ENCODE peak calls at places on chromosomes 5 and 9, in five cellular contexts. One of them, this sample, is unnamed. For H3K27me3, the result is how much of the 10 kb centered on the place peaks cover.

GRCh38 chr5:84382363-84383295 is 2.1 kb downstream of the EDIL3 start:
- DNase-seq in H9: peak
- DNase-seq in brain microvascular endothelial cell: peak
- DNase-seq in adrenal gland: no peak
- DNase-seq in CD4-positive, alpha-beta T cell: no peak
- DNase-seq in this sample: peak

GRCh38 chr5:115815693-115816225 is 700 bp downstream of the CDO1 start:
- DNase-seq in adrenal gland: no peak
- DNase-seq in brain microvascular endothelial cell: no peak
- DNase-seq in H9: peak
- DNase-seq in CD4-positive, alpha-beta T cell: no peak
- DNase-seq in this sample: no peak

GRCh38 chr9:112925058-112925641 is 34.5 kb upstream of the SLC46A2 start:
- DNase-seq in H9: peak
- DNase-seq in adrenal gland: no peak
- DNase-seq in CD4-positive, alpha-beta T cell: no peak
- DNase-seq in brain microvascular endothelial cell: peak
- DNase-seq in this sample: no peak

GRCh38 chr5:80237243-80237642 is 18.6 kb downstream of the SERINC5 start:
- DNase-seq in CD4-positive, alpha-beta T cell: no peak
- DNase-seq in adrenal gland: no peak
- DNase-seq in H9: no peak
- DNase-seq in brain microvascular endothelial cell: no peak
- DNase-seq in this sample: no peak

GRCh38 chr9:126070071-126070470 is 256.6 kb upstream of the MVB12B start:
- DNase-seq in CD4-positive, alpha-beta T cell: no peak
- DNase-seq in H9: no peak
- DNase-seq in adrenal gland: no peak
- DNase-seq in brain microvascular endothelial cell: no peak
- DNase-seq in this sample: no peak

GRCh38 chr9:135244271-135244691 is 156.8 kb downstream of the OLFM1 start:
- DNase-seq in CD4-positive, alpha-beta T cell: no peak
- DNase-seq in adrenal gland: no peak
- DNase-seq in H9: no peak
- DNase-seq in brain microvascular endothelial cell: no peak
- DNase-seq in this sample: peak

GRCh38 chr9:95447660-95448420 is 68.9 kb downstream of the PTCH1 start:
- DNase-seq in adrenal gland: no peak
- DNase-seq in H9: peak
- DNase-seq in CD4-positive, alpha-beta T cell: no peak
- DNase-seq in brain microvascular endothelial cell: no peak
- DNase-seq in this sample: no peak

GRCh38 chr9:113929634-113930092 is 53.6 kb downstream of the ZNF618 start:
- DNase-seq in H9: no peak
- DNase-seq in adrenal gland: no peak
- DNase-seq in CD4-positive, alpha-beta T cell: no peak
- DNase-seq in brain microvascular endothelial cell: peak
- DNase-seq in this sample: no peak

GRCh38 chr9:131420913-131421312 is 27.0 kb downstream of the PRRC2B start:
- DNase-seq in CD4-positive, alpha-beta T cell: no peak
- DNase-seq in adrenal gland: peak
- DNase-seq in H9: no peak
- DNase-seq in brain microvascular endothelial cell: no peak
- DNase-seq in this sample: no peak

GRCh38 chr9:127706836-127707241 is at the start of gene CFAP157:
- DNase-seq in adrenal gland: no peak
- DNase-seq in H9: peak
- DNase-seq in brain microvascular endothelial cell: no peak
- DNase-seq in CD4-positive, alpha-beta T cell: no peak
- DNase-seq in this sample: no peak

GRCh38 chr5:180802325-180803180 is at the start of gene MGAT1:
- DNase-seq in adrenal gland: peak
- DNase-seq in CD4-positive, alpha-beta T cell: peak
- DNase-seq in H9: peak
- DNase-seq in brain microvascular endothelial cell: peak
- DNase-seq in this sample: peak

GRCh38 chr5:16885635-16886365 is 50.3 kb downstream of the MYO10 start:
- DNase-seq in CD4-positive, alpha-beta T cell: no peak
- DNase-seq in adrenal gland: no peak
- DNase-seq in H9: no peak
- DNase-seq in brain microvascular endothelial cell: no peak
- DNase-seq in this sample: no peak

GRCh38 chr5:1526151-1526631 is 2.4 kb upstream of the LPCAT1 start:
- DNase-seq in brain microvascular endothelial cell: no peak
- DNase-seq in H9: no peak
- DNase-seq in adrenal gland: peak
- DNase-seq in CD4-positive, alpha-beta T cell: no peak
- DNase-seq in this sample: peak

GRCh38 chr5:78927657-78928282 is 57.3 kb downstream of the ARSB start:
- DNase-seq in adrenal gland: no peak
- DNase-seq in H9: peak
- DNase-seq in brain microvascular endothelial cell: peak
- DNase-seq in CD4-positive, alpha-beta T cell: no peak
- DNase-seq in this sample: no peak

GRCh38 chr5:63822633-63823032 is 139.6 kb downstream of the HTR1A start:
- DNase-seq in adrenal gland: no peak
- DNase-seq in brain microvascular endothelial cell: no peak
- DNase-seq in CD4-positive, alpha-beta T cell: no peak
- DNase-seq in H9: no peak
- DNase-seq in this sample: no peak

GRCh38 chr5:156409834-156410233 is 82.9 kb downstream of the SGCD start:
- DNase-seq in CD4-positive, alpha-beta T cell: no peak
- DNase-seq in adrenal gland: no peak
- DNase-seq in H9: no peak
- DNase-seq in brain microvascular endothelial cell: no peak
- DNase-seq in this sample: no peak

GRCh38 chr5:131393498-131393968 is 129.7 kb downstream of the CDC42SE2 start:
- DNase-seq in adrenal gland: no peak
- DNase-seq in brain microvascular endothelial cell: no peak
- DNase-seq in H9: no peak
- DNase-seq in CD4-positive, alpha-beta T cell: no peak
- DNase-seq in this sample: no peak

GRCh38 chr5:39661026-39661779 is 236.4 kb upstream of the DAB2 start:
- DNase-seq in H9: no peak
- DNase-seq in brain microvascular endothelial cell: peak
- DNase-seq in adrenal gland: no peak
- DNase-seq in CD4-positive, alpha-beta T cell: no peak
- DNase-seq in this sample: no peak

GRCh38 chr9:106575903-106576755 is 286.8 kb upstream of the ZNF462 start:
- DNase-seq in CD4-positive, alpha-beta T cell: no peak
- DNase-seq in brain microvascular endothelial cell: no peak
- DNase-seq in H9: no peak
- DNase-seq in adrenal gland: no peak
- DNase-seq in this sample: no peak

GRCh38 chr9:78130004-78130403 is 98.4 kb upstream of the GNAQ start:
- DNase-seq in CD4-positive, alpha-beta T cell: no peak
- DNase-seq in adrenal gland: no peak
- DNase-seq in brain microvascular endothelial cell: peak
- DNase-seq in H9: peak
- DNase-seq in this sample: peak

GRCh38 chr9:133235549-133236222 is 26.6 kb upstream of the OBP2B start:
- DNase-seq in adrenal gland: no peak
- DNase-seq in CD4-positive, alpha-beta T cell: no peak
- DNase-seq in brain microvascular endothelial cell: no peak
- DNase-seq in H9: no peak
- DNase-seq in this sample: no peak

GRCh38 chr9:69532359-69532758 is 139.8 kb downstream of the APBA1 start:
- DNase-seq in H9: no peak
- DNase-seq in CD4-positive, alpha-beta T cell: no peak
- DNase-seq in brain microvascular endothelial cell: no peak
- DNase-seq in adrenal gland: no peak
- DNase-seq in this sample: no peak

DNA sequence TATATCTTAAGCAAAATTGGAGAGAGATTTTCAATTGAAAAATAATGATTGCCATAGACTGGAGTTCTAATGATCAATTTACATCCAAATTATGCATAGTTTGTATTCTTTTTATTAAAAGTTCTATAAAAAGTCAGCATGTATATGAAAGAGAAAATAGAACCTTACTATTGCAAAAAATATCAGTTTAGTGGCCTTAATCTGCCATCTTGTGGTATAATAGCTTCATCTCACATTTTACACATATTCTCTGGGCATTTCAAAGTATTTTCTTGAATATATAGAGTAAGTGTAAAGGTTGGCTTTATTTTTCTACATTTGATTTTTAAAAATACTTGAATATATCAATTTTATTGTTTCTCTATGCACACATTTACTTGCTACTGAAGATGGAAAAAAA is 1858.6 kb upstream of the CDH9 start:
- DNase-seq in adrenal gland: no peak
- DNase-seq in H9: no peak
- DNase-seq in CD4-positive, alpha-beta T cell: no peak
- DNase-seq in brain microvascular endothelial cell: no peak
- DNase-seq in this sample: no peak
- TF ChIP-seq CTCF in adrenal gland: no peak
- TF ChIP-seq CTCF in H9: peak
- TF ChIP-seq CTCF in CD4-positive, alpha-beta T cell: no peak
- TF ChIP-seq CTCF in brain microvascular endothelial cell: no peak
- TF ChIP-seq CTCF in this sample: no peak

GRCh38 chr5:36631161-36631560 is 24.8 kb downstream of the SLC1A3 start:
- DNase-seq in adrenal gland: no peak
- DNase-seq in CD4-positive, alpha-beta T cell: no peak
- DNase-seq in brain microvascular endothelial cell: no peak
- DNase-seq in H9: no peak
- DNase-seq in this sample: no peak
- H3K27ac ChIP-seq in adrenal gland: no peak
- H3K27ac ChIP-seq in CD4-positive, alpha-beta T cell: no peak
- H3K27ac ChIP-seq in brain microvascular endothelial cell: no peak
- H3K27ac ChIP-seq in H9: no peak
- H3K27ac ChIP-seq in this sample: no peak

GRCh38 chr9:77022783-77023440 is 3.5 kb downstream of the FOXB2 start:
- DNase-seq in brain microvascular endothelial cell: no peak
- DNase-seq in H9: peak
- DNase-seq in CD4-positive, alpha-beta T cell: no peak
- DNase-seq in adrenal gland: no peak
- DNase-seq in this sample: no peak

GRCh38 chr9:77021928-77022782 is 2.7 kb downstream of the FOXB2 start:
- DNase-seq in H9: peak
- DNase-seq in brain microvascular endothelial cell: no peak
- DNase-seq in adrenal gland: no peak
- DNase-seq in CD4-positive, alpha-beta T cell: no peak
- DNase-seq in this sample: no peak

GRCh38 chr9:77028478-77028877 is 9.0 kb downstream of the FOXB2 start:
- DNase-seq in adrenal gland: no peak
- DNase-seq in H9: peak
- DNase-seq in brain microvascular endothelial cell: no peak
- DNase-seq in CD4-positive, alpha-beta T cell: no peak
- DNase-seq in this sample: no peak

GRCh38 chr9:77023726-77024125 is 4.3 kb downstream of the FOXB2 start:
- DNase-seq in CD4-positive, alpha-beta T cell: no peak
- DNase-seq in brain microvascular endothelial cell: no peak
- DNase-seq in adrenal gland: no peak
- DNase-seq in H9: no peak
- DNase-seq in this sample: no peak

DNA sequence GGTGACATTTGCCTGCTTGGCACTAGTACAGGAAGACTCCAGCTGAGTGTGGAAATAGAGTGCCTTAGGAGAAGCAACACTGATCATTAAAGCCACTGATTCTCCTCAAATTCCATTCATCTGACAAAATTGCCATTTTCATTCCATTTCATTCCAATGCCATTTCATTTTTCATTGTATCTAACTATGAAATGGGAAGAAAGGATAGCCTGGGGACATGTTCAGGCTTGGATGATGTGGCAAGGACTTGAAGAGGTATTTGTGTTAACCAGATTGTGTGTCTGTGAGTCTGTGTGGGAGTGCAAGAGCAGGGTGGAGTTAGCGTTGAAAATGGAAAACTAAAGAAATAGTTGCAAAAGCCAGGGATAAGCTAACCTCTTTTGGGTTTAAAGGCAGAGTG is 5.7 kb downstream of the FOXB2 start:
- DNase-seq in adrenal gland: no peak
- DNase-seq in CD4-positive, alpha-beta T cell: no peak
- DNase-seq in brain microvascular endothelial cell: no peak
- DNase-seq in H9: no peak
- DNase-seq in this sample: no peak
- H3K27me3 ChIP-seq in adrenal gland: half or more
- H3K27me3 ChIP-seq in CD4-positive, alpha-beta T cell: half or more
- H3K27me3 ChIP-seq in brain microvascular endothelial cell: under half
- H3K27me3 ChIP-seq in H9: under half
- H3K27me3 ChIP-seq in this sample: half or more

GRCh38 chr9:5428172-5428571 is 9.6 kb downstream of the PLGRKT start:
- DNase-seq in brain microvascular endothelial cell: no peak
- DNase-seq in adrenal gland: no peak
- DNase-seq in H9: no peak
- DNase-seq in CD4-positive, alpha-beta T cell: no peak
- DNase-seq in this sample: no peak

GRCh38 chr9:5429873-5430564 is 7.7 kb downstream of the PLGRKT start:
- DNase-seq in brain microvascular endothelial cell: no peak
- DNase-seq in adrenal gland: no peak
- DNase-seq in CD4-positive, alpha-beta T cell: no peak
- DNase-seq in H9: no peak
- DNase-seq in this sample: no peak

GRCh38 chr9:5428794-5429528 is 8.8 kb downstream of the PLGRKT start:
- DNase-seq in CD4-positive, alpha-beta T cell: no peak
- DNase-seq in brain microvascular endothelial cell: no peak
- DNase-seq in adrenal gland: no peak
- DNase-seq in H9: no peak
- DNase-seq in this sample: no peak

GRCh38 chr9:5427005-5427404 is 10.7 kb downstream of the PLGRKT start:
- DNase-seq in CD4-positive, alpha-beta T cell: no peak
- DNase-seq in brain microvascular endothelial cell: no peak
- DNase-seq in adrenal gland: no peak
- DNase-seq in H9: no peak
- DNase-seq in this sample: no peak

GRCh38 chr9:5430912-5431311 is 6.8 kb downstream of the PLGRKT start:
- DNase-seq in brain microvascular endothelial cell: no peak
- DNase-seq in CD4-positive, alpha-beta T cell: no peak
- DNase-seq in H9: no peak
- DNase-seq in adrenal gland: no peak
- DNase-seq in this sample: no peak
- TF ChIP-seq CTCF in brain microvascular endothelial cell: peak
- TF ChIP-seq CTCF in CD4-positive, alpha-beta T cell: no peak
- TF ChIP-seq CTCF in H9: peak
- TF ChIP-seq CTCF in adrenal gland: no peak
- TF ChIP-seq CTCF in this sample: no peak

This sample was measured in lower lobe of right lung.